ENCODE peak calls at places on chromosomes 7 and 10, in five cellular contexts. F is upper lobe of left lung, N is AG09319, T is HCT116, D is left ventricle myocardium inferior. J is an unnamed sample.

GRCh38 chr7:92478095-92478494 is 349 bp upstream of the ERVW-1 start:
- DNase-seq in F (no peak), N (no peak), D (no peak), T (no peak), J (no peak)

GRCh38 chr10:132167041-132167674 is 19.6 kb upstream of the DPYSL4 start:
- DNase-seq in T (no peak), F (no peak), N (no peak), D (no peak), J (no peak)

GRCh38 chr7:127589901-127590300 is 1.7 kb downstream of the ARF5 start:
- DNase-seq in D (no peak), N (no peak), F (no peak), T (no peak), J (no peak)

GRCh38 chr7:21426286-21426957 is 1.5 kb upstream of the SP4 start:
- DNase-seq in D (no peak), T (no peak), F (no peak), N (no peak), J (no peak)

GRCh38 chr10:124614003-124614659 is 130.0 kb downstream of the FAM53B start:
- DNase-seq in T (no peak), D (no peak), N (no peak), F (no peak), J (no peak)

GRCh38 chr7:2231992-2232765 is 566 bp downstream of the MAD1L1 start:
- DNase-seq in T (no peak), N (no peak), F (no peak), D (no peak), J (no peak)

GRCh38 chr10:8776926-8777625 is 722.6 kb downstream of the GATA3 start:
- DNase-seq in N (no peak), F (no peak), T (no peak), D (no peak), J (no peak)

GRCh38 chr7:47071866-47072265 is 510.0 kb downstream of the TNS3 start:
- DNase-seq in D (no peak), F (no peak), N (no peak), T (no peak), J (no peak)

GRCh38 chr7:50793115-50793946 is 10.6 kb upstream of the GRB10 start:
- DNase-seq in D (peak; percentile 76), N (no peak), F (peak; percentile 64), T (no peak), J (no peak)

GRCh38 chr7:44466300-44467216 is 23.9 kb downstream of the NUDCD3 start:
- DNase-seq in T (no peak), D (no peak), N (no peak), F (no peak), J (no peak)

GRCh38 chr10:78229950-78230675 is 196.4 kb downstream of the RPS24 start:
- DNase-seq in F (no peak), T (no peak), N (no peak), D (no peak), J (no peak)

GRCh38 chr7:39357648-39358047 is 208.6 kb upstream of the YAE1 start:
- DNase-seq in N (no peak), F (no peak), T (peak; percentile 2), D (no peak), J (no peak)

GRCh38 chr7:75599244-75599771 is 107.2 kb downstream of the SPDYE5 start:
- DNase-seq in N (no peak), T (no peak), D (no peak), F (no peak), J (no peak)

GRCh38 chr10:106980711-106981460 is 183.6 kb downstream of the SORCS1 start:
- DNase-seq in F (no peak), D (no peak), N (no peak), T (no peak), J (no peak)
- TF ChIP-seq CTCF in F (no peak), D (no peak), N (no peak), T (no peak), J (no peak)

DNA sequence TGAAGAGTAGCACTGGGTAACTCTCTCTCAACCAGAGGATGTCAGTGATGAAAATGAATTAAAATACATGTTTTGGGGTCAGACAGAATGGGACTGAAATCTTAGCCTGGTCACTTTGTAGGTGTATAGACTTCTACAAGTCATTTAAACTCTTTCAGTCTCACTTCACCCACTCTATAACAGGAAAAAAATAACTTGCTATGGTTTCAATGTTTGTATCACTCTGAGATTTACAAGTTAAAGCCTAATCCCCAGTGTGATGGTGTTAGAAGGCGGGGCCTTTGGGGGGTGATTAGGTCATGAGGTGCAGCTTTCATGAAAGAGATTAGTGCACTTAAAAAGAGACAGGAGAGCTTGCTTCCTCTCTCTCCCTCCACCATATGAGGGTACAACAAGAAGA is 134.8 kb downstream of the INHBA start:
- DNase-seq in D (no peak), N (no peak), T (no peak), F (no peak), J (no peak)
- TF ChIP-seq CTCF in D (no peak), N (no peak), T (no peak), F (no peak), J (no peak)

GRCh38 chr10:103049237-103049636 is 131.1 kb downstream of the CNNM2 start:
- DNase-seq in F (no peak), N (no peak), T (no peak), D (no peak), J (no peak)

GRCh38 chr10:103055105-103055504 is 137.0 kb downstream of the CNNM2 start:
- DNase-seq in F (no peak), D (no peak), N (no peak), T (no peak), J (no peak)

GRCh38 chr10:103054621-103055020 is 136.5 kb downstream of the CNNM2 start:
- DNase-seq in D (no peak), F (no peak), N (no peak), T (no peak), J (no peak)

GRCh38 chr10:103057980-103058568 is 135.0 kb downstream of the NT5C2 start:
- DNase-seq in T (no peak), F (no peak), N (no peak), D (no peak), J (no peak)

GRCh38 chr10:103053659-103054581 is 135.8 kb downstream of the CNNM2 start:
- DNase-seq in F (peak; percentile 77), D (peak; percentile 44), T (no peak), N (peak; percentile 63), J (no peak)
- TF ChIP-seq CTCF in F (no peak), D (peak; percentile 43), T (peak; percentile 35), N (peak; percentile 66), J (no peak)

GRCh38 chr7:104861729-104862128 is 152.3 kb upstream of the KMT2E start:
- DNase-seq in D (no peak), T (no peak), F (no peak), N (no peak), J (no peak)

GRCh38 chr7:104857458-104858425 is 156.3 kb upstream of the KMT2E start:
- DNase-seq in F (no peak), N (no peak), T (no peak), D (no peak), J (no peak)

GRCh38 chr7:104859754-104860426 is 154.1 kb upstream of the KMT2E start:
- DNase-seq in N (no peak), F (no peak), T (no peak), D (no peak), J (no peak)

DNA sequence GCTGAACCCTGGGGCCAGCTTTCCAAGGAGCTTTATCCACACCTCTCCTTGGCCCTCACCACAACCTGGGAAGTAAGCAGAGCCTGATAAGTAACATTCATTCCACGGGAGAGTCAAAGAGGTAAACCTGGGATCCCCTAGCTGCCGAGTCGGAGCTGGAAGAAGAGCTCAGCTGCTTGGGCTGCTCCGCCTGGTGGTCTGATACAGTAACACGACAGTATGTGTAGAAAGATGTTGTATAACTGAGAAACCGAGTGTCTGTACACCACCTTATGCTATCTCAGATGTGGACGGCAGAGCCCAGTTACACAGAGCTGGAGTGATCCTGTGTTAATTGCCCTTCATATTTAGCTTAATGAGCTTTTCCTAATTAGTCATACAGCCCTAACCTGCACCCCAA is 151.3 kb upstream of the KMT2E start:
- DNase-seq in F (no peak), D (no peak), N (no peak), T (peak; percentile 38), J (no peak)
- TF ChIP-seq CTCF in F (no peak), D (peak; percentile 19), N (peak; percentile 10), T (peak; percentile 62), J (no peak)